ENCODE peak calls at places on chromosomes 3 and 15, in four cellular contexts. G, H, B and C are unnamed samples.

GRCh38 chr3:196639517-196640500 is at the start of gene NRROS:
- DNase-seq in G (peak), B (no peak), H (peak), C (peak)

GRCh38 chr3:190360228-190360627 is 27.7 kb upstream of the CLDN16 start:
- DNase-seq in H (no peak), G (no peak), B (no peak), C (no peak)

GRCh38 chr3:195240171-195240701 is 30.7 kb downstream of the XXYLT1 start:
- DNase-seq in H (no peak), G (no peak), B (no peak), C (no peak)

GRCh38 chr15:95864467-95864886 is 466.0 kb upstream of the NR2F2 start:
- DNase-seq in B (no peak), G (no peak), H (no peak), C (no peak)

GRCh38 chr3:64909011-64909410 is 221.2 kb upstream of the ADAMTS9 start:
- DNase-seq in H (no peak), B (no peak), G (no peak), C (no peak)

GRCh38 chr3:132317229-132317948 is at the start of gene ACP3:
- DNase-seq in H (no peak), B (no peak), G (peak), C (peak)

GRCh38 chr15:62601779-62602540 is 436.9 kb upstream of the C2CD4B start:
- DNase-seq in B (no peak), H (no peak), G (no peak), C (no peak)

GRCh38 chr3:74561881-74562280 is 52.6 kb downstream of the CNTN3 start:
- DNase-seq in H (no peak), G (no peak), B (no peak), C (no peak)

GRCh38 chr3:178562143-178562868 is 26.1 kb downstream of the KCNMB2 start:
- DNase-seq in H (no peak), B (no peak), G (no peak), C (no peak)

GRCh38 chr15:38254065-38254883 is 1.6 kb downstream of the SPRED1 start:
- DNase-seq in H (peak), G (peak), B (no peak), C (peak)

GRCh38 chr3:32681811-32682210 is 3.2 kb upstream of the CNOT10 start:
- DNase-seq in G (no peak), B (no peak), H (no peak), C (no peak)

GRCh38 chr3:185645596-185646381 is 59.7 kb downstream of the SENP2 start:
- DNase-seq in H (no peak), B (no peak), G (no peak), C (peak)

GRCh38 chr3:55494976-55495375 is 7.9 kb upstream of the WNT5A start:
- DNase-seq in G (no peak), H (no peak), B (no peak), C (no peak)

GRCh38 chr3:194682651-194683310 is 2.9 kb upstream of the FAM43A start:
- DNase-seq in B (no peak), G (peak), H (peak), C (peak)

GRCh38 chr3:37642959-37643598 is 218.6 kb upstream of the CTDSPL start:
- DNase-seq in B (no peak), H (no peak), G (no peak), C (no peak)